ENCODE peak calls at places on chromosomes 4 and X, in ten cellular contexts. Q is stomach, Z is H1, B is transverse colon, D is HCT116, X is GM23338, K is breast epithelium, P is spleen, F is HL-60, Y is esophagus muscularis mucosa. C is an unnamed sample.

GRCh38 chrX:1246816-1247215 is 21.8 kb upstream of the CSF2RA start:
- DNase-seq in Q (peak), Z (no peak), B (peak), D (peak), X (peak), K (peak), P (peak), F (peak), Y (peak), C (no peak)

GRCh38 chrX:66399273-66399672 is 235.2 kb downstream of the HEPH start:
- DNase-seq in Q (no peak), Z (no peak), B (no peak), D (no peak), X (no peak), K (no peak), P (no peak), F (no peak), Y (no peak), C (no peak)

GRCh38 chrX:11480626-11481025 is 185.1 kb downstream of the ARHGAP6 start:
- DNase-seq in Q (no peak), Z (no peak), B (no peak), D (no peak), X (no peak), K (no peak), P (no peak), F (no peak), Y (no peak), C (no peak)

GRCh38 chr4:184473515-184474260 is 662 bp downstream of the IRF2 start:
- DNase-seq in Q (peak), Z (no peak), B (peak), D (no peak), X (peak), K (no peak), P (peak), F (peak), Y (no peak), C (peak)

GRCh38 chr4:168769857-168770256 is 240.2 kb downstream of the CBR4 start:
- DNase-seq in Q (no peak), Z (no peak), B (no peak), D (no peak), X (no peak), K (no peak), P (no peak), F (no peak), Y (no peak), C (no peak)

GRCh38 chr4:126851391-126851790 is 781.4 kb upstream of the INTU start:
- DNase-seq in Q (no peak), Z (no peak), B (no peak), D (no peak), X (no peak), K (no peak), P (no peak), F (no peak), Y (no peak), C (no peak)

GRCh38 chrX:46610070-46610658 is 36.6 kb downstream of the CHST7 start:
- DNase-seq in Q (no peak), Z (no peak), B (no peak), D (no peak), X (no peak), K (no peak), P (no peak), F (no peak), Y (no peak), C (no peak)

GRCh38 chr4:78379040-78379439 is 172.5 kb upstream of the ANXA3 start:
- DNase-seq in Q (no peak), Z (no peak), B (no peak), D (no peak), X (no peak), K (no peak), P (no peak), F (no peak), Y (no peak), C (no peak)

GRCh38 chr4:152917533-152918395 is 18.4 kb upstream of the FHDC1 start:
- DNase-seq in Q (no peak), Z (no peak), B (no peak), D (no peak), X (no peak), K (no peak), P (no peak), F (no peak), Y (no peak), C (no peak)

GRCh38 chr4:2786152-2786671 is 6.7 kb upstream of the SH3BP2 start:
- DNase-seq in Q (peak), Z (no peak), B (peak), D (no peak), X (no peak), K (no peak), P (peak), F (no peak), Y (no peak), C (no peak)

GRCh38 chr4:46698891-46699290 is 210.2 kb downstream of the COX7B2 start:
- DNase-seq in Q (no peak), Z (no peak), B (no peak), D (no peak), X (no peak), K (no peak), P (no peak), F (no peak), Y (no peak), C (no peak)

GRCh38 chr4:38803833-38804653 is 548 bp downstream of the TLR1 start:
- DNase-seq in Q (no peak), Z (no peak), B (no peak), D (no peak), X (no peak), K (no peak), P (no peak), F (peak), Y (no peak), C (no peak)

GRCh38 chr4:174248407-174248806 is 35.1 kb downstream of the FBXO8 start:
- DNase-seq in Q (no peak), Z (no peak), B (no peak), D (no peak), X (no peak), K (no peak), P (no peak), F (no peak), Y (no peak), C (no peak)

GRCh38 chr4:141569141-141569540 is 67.2 kb upstream of the IL15 start:
- DNase-seq in Q (no peak), Z (no peak), B (no peak), D (no peak), X (no peak), K (no peak), P (no peak), F (no peak), Y (no peak), C (no peak)

GRCh38 chr4:122775987-122776836 is 43.7 kb downstream of the BBS12 start:
- DNase-seq in Q (no peak), Z (no peak), B (no peak), D (no peak), X (peak), K (no peak), P (no peak), F (no peak), Y (no peak), C (no peak)

GRCh38 chrX:46704767-46705386 is 54.0 kb downstream of the SLC9A7 start:
- DNase-seq in Q (no peak), Z (no peak), B (no peak), D (no peak), X (no peak), K (no peak), P (no peak), F (no peak), Y (no peak), C (no peak)

GRCh38 chrX:150984164-150984824 is 1.2 kb downstream of the HMGB3 start:
- DNase-seq in Q (no peak), Z (no peak), B (no peak), D (no peak), X (no peak), K (no peak), P (no peak), F (no peak), Y (no peak), C (no peak)

GRCh38 chr4:144575181-144575580 is 70.8 kb upstream of the HHIP start:
- DNase-seq in Q (no peak), Z (no peak), B (no peak), D (no peak), X (peak), K (no peak), P (no peak), F (no peak), Y (no peak), C (no peak)

GRCh38 chr4:117514779-117515178 is 429.4 kb upstream of the TRAM1L1 start:
- DNase-seq in Q (no peak), Z (no peak), B (no peak), D (no peak), X (no peak), K (no peak), P (no peak), F (no peak), Y (no peak), C (no peak)

GRCh38 chrX:63561425-63561824 is 210.3 kb upstream of the SPIN4 start:
- DNase-seq in Q (no peak), Z (no peak), B (no peak), D (no peak), X (no peak), K (no peak), P (no peak), F (no peak), Y (no peak), C (no peak)

GRCh38 chr4:148091896-148092295 is 350.3 kb downstream of the NR3C2 start:
- DNase-seq in Q (no peak), Z (no peak), B (no peak), D (no peak), X (no peak), K (no peak), P (no peak), F (no peak), Y (peak), C (no peak)

GRCh38 chr4:184383497-184384055 is 90.8 kb downstream of the IRF2 start:
- DNase-seq in Q (peak), Z (no peak), B (peak), D (peak), X (no peak), K (no peak), P (no peak), F (no peak), Y (no peak), C (peak)

GRCh38 chrX:3743821-3744439 is 30.5 kb upstream of the PRKX start:
- DNase-seq in Q (no peak), Z (no peak), B (peak), D (no peak), X (no peak), K (no peak), P (no peak), F (peak), Y (no peak), C (no peak)

GRCh38 chr4:168247603-168248002 is 70.9 kb downstream of the DDX60 start:
- DNase-seq in Q (no peak), Z (no peak), B (no peak), D (no peak), X (no peak), K (no peak), P (no peak), F (no peak), Y (no peak), C (no peak)

DNA sequence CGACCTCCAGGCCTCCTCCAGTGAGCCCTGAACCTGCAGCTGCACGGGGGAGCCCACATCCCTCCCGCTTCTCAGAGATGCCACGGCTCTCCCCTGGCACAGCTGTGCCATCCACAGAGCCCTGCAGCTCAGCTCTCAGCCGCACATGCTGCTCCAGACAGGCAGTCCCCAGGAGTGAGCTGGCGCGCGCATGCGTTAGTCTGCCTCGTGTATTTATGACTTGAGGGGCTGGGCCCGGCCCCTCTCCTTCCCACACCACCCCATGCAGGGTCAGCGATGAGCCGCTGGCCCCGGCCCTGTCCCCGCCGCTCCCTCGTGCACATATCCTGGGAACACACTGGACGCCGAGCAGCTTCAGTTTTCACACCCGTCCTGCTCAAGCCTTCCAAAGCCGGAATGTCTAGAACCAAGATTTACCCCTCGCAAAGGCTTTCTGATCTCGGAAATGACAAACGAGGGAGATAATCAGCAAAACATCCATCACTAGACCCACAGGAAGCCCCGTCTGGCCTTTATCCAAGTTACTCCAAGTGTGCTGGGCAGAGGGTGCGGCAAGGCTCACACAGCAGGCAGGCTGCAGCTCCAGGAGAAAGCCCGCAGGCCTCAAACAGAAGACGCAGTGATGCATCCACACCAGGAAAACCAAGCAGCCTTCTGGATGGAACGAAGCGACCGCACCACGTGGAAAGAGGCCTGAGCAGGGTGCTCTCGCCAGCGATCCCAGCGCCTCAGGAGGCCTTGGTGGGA is 24.3 kb downstream of the GAK start:
- DNase-seq in Q (no peak), Z (no peak), B (no peak), D (no peak), X (no peak), K (no peak), P (no peak), F (no peak), Y (no peak), C (no peak)
- TF ChIP-seq POLR2AphosphoS5 in Q (no peak), Z (no peak), B (no peak), D (no peak), X (no peak), K (no peak), P (no peak), F (no peak), Y (no peak), C (no peak)

GRCh38 chr4:10640535-10641159 is 43.9 kb downstream of the CLNK start:
- DNase-seq in Q (no peak), Z (no peak), B (no peak), D (no peak), X (no peak), K (no peak), P (no peak), F (peak), Y (no peak), C (no peak)
- H3K27ac ChIP-seq in Q (no peak), Z (no peak), B (no peak), D (no peak), X (no peak), K (no peak), P (no peak), F (peak), Y (no peak), C (no peak)

GRCh38 chr4:71230613-71231012 is 108.2 kb upstream of the SLC4A4 start:
- DNase-seq in Q (no peak), Z (no peak), B (no peak), D (no peak), X (no peak), K (no peak), P (no peak), F (no peak), Y (no peak), C (no peak)

GRCh38 chr4:71231753-71232420 is 106.9 kb upstream of the SLC4A4 start:
- DNase-seq in Q (no peak), Z (no peak), B (no peak), D (no peak), X (peak), K (no peak), P (no peak), F (no peak), Y (no peak), C (no peak)

GRCh38 chr4:71231073-71231752 is 107.6 kb upstream of the SLC4A4 start:
- DNase-seq in Q (peak), Z (no peak), B (peak), D (no peak), X (peak), K (no peak), P (no peak), F (no peak), Y (no peak), C (peak)

GRCh38 chr4:71230258-71230594 is 108.6 kb upstream of the SLC4A4 start:
- DNase-seq in Q (peak), Z (no peak), B (peak), D (no peak), X (no peak), K (no peak), P (no peak), F (no peak), Y (no peak), C (no peak)

DNA sequence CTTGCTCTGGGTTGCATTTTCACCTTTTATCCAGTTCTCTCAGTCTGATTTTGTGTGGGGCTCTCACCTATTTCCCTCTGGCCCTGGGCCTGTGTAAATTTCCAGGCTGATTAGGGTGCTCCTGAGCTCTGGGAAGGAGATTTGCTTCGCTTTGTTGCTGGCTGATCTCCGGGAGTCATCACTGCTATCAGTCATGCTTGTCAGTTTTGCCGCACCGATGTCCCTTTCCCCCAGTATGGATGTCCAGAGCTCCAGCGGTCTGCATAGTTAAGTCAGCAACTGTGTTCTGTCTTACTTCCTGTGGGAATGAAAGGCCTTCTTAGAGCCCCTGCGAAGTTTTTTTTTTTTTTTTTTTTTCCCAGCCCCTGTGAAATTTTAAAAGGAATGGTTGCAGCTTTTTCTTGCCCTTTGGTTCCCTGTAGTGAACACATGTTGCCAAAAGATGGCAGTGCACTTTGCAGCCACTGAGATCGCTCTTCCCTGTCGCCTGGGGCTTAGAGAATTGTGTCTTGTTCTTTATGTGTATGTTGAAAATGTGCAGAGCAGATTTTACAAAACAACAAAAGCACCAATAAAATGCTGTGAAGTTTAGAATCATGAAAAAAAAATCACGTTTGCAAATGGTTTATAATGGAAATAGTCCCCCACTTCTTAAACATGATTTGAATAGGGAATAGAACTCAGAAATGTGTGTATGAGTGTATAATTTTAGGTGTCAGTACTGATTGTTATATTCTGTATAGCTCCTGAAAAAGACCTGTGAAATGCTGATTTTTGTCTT is 109.2 kb upstream of the SLC4A4 start:
- DNase-seq in Q (peak), Z (peak), B (peak), D (peak), X (peak), K (no peak), P (no peak), F (no peak), Y (no peak), C (peak)
- TF ChIP-seq CTCF in Q (peak), Z (peak), B (peak), D (peak), X (peak), K (no peak), P (peak), F (peak), Y (peak), C (peak)

GRCh38 chr4:107994894-107995293 is 5.2 kb downstream of the HADH start:
- DNase-seq in Q (no peak), Z (no peak), B (no peak), D (no peak), X (no peak), K (no peak), P (no peak), F (no peak), Y (no peak), C (no peak)

GRCh38 chr4:107997794-107998193 is 8.1 kb downstream of the HADH start:
- DNase-seq in Q (no peak), Z (no peak), B (no peak), D (no peak), X (no peak), K (no peak), P (no peak), F (no peak), Y (no peak), C (no peak)

GRCh38 chr4:107993969-107994368 is 4.3 kb downstream of the HADH start:
- DNase-seq in Q (no peak), Z (no peak), B (no peak), D (no peak), X (no peak), K (no peak), P (no peak), F (no peak), Y (no peak), C (no peak)

GRCh38 chr4:107999932-108000539 is 10.3 kb downstream of the HADH start:
- DNase-seq in Q (no peak), Z (no peak), B (no peak), D (no peak), X (no peak), K (no peak), P (no peak), F (peak), Y (no peak), C (no peak)

DNA sequence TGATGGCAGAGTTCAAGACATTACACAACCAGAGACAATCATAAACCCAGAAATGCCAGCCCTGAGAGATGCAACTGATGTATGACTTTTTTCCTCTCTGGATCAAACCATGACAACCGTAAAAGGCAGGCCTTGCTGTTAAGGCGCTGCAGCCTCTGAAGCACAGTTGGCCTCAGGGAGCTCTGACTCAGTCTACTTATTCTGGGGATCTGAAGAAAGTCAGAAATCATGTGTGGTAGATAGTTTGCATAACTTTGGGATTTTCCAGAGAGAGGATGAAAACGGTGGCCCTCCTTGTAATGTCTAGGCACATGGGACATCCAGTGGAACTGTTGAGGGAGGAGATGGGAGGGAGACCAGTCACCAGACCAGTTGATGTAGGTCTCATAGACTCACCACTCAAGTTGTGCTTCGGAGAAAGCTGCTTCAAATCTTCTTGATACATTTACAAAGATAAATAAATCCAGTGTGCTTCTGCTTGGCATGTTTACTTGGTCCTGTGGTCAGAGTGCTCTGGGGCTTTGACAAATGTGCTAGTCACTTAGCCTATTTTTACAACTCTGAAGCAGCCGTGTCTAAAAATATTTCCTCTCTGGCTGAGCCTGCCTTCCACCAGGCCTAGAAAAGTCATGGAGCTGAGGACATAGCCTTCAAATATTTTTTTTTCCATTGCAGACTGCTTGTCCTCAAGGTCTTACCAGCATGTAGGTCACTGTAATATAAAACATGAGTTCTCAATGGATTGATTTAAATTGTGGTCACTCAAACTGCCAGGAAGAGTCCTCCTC is 7.5 kb downstream of the HADH start:
- DNase-seq in Q (no peak), Z (no peak), B (no peak), D (no peak), X (no peak), K (no peak), P (no peak), F (no peak), Y (no peak), C (no peak)
- TF ChIP-seq POLR2AphosphoS5 in Q (peak), Z (no peak), B (peak), D (no peak), X (no peak), K (no peak), P (no peak), F (no peak), Y (peak), C (peak)

DNA sequence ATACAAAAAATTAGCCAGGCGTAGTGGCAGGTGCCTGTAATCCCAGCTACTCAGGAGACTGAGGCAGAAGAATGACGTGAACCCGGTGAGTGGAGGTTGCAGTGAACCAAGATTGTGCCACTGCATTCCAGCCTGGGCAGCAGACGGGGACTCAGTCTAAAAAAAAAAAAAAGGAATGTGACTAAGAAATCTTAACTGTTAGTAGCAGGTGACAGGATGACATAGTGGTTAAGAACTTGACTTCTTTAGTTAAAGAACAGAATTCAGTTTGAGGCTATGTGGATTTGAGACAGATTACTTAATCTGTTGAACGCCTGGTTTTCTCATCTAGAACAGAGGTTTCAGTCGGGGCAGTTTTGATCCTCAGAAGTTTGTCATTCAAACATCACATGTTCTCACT is 3.2 kb downstream of the TRMT44 start:
- DNase-seq in Q (no peak), Z (no peak), B (no peak), D (no peak), X (no peak), K (no peak), P (no peak), F (no peak), Y (no peak), C (no peak)
- H3K27ac ChIP-seq in Q (no peak), Z (no peak), B (no peak), D (no peak), X (no peak), K (no peak), P (no peak), F (no peak), Y (no peak), C (no peak)